ENCODE peak calls at places on chromosomes 7 and 10, in seven cellular contexts. R is left cardiac atrium; H is stimulated activated CD4-positive, alpha-beta T cell treated with anti-CD3 and anti-CD28 coated beads, Interleukin-1b, Interleukin-23, amount 100 ng/mL, for 4 hours; D is GM10248; V is NCI-H2081; O is CD4-positive, alpha-beta T cell; W is T-cell. E is an unnamed sample.

GRCh38 chr10:68561804-68562649 is 1.9 kb downstream of the TET1 start:
- DNase-seq in O (no peak), R (no peak), V (no peak), W (no peak), D (no peak), H (no peak), E (no peak)

GRCh38 chr10:86779267-86780017 is 23.0 kb downstream of the BMPR1A start:
- DNase-seq in V (no peak), W (no peak), R (no peak), O (no peak), D (no peak), H (no peak), E (no peak)

GRCh38 chr7:46583606-46584005 is 662.5 kb upstream of the IGFBP3 start:
- DNase-seq in D (no peak), O (no peak), H (no peak), W (no peak), V (no peak), R (no peak), E (no peak)

GRCh38 chr7:124992881-124993562 is 63.4 kb upstream of the POT1 start:
- DNase-seq in W (no peak), O (no peak), H (no peak), R (no peak), V (no peak), D (no peak), E (peak)

GRCh38 chr10:88849224-88849623 is 2.4 kb downstream of the ANKRD22 start:
- DNase-seq in W (no peak), R (no peak), V (no peak), O (no peak), D (no peak), H (no peak), E (no peak)

GRCh38 chr7:47253650-47254080 is 328.2 kb downstream of the TNS3 start:
- DNase-seq in D (peak), V (no peak), R (peak), O (no peak), H (no peak), W (no peak), E (peak)

GRCh38 chr7:121301441-121302213 is 27.2 kb upstream of the WNT16 start:
- DNase-seq in D (no peak), V (no peak), R (no peak), H (no peak), O (no peak), W (no peak), E (no peak)

GRCh38 chr7:111198255-111198654 is 107.3 kb downstream of the LRRN3 start:
- DNase-seq in O (no peak), D (no peak), H (no peak), R (no peak), V (no peak), W (no peak), E (peak)

GRCh38 chr7:22718200-22718711 is 8.7 kb upstream of the IL6 start:
- DNase-seq in V (no peak), O (no peak), D (no peak), H (no peak), W (no peak), R (no peak), E (no peak)

GRCh38 chr7:131329176-131329570 is 1.5 kb downstream of the MKLN1 start:
- DNase-seq in D (no peak), R (no peak), H (no peak), W (no peak), V (no peak), O (no peak), E (no peak)

GRCh38 chr10:43299579-43299978 is 32.7 kb upstream of the RASGEF1A start:
- DNase-seq in R (no peak), W (no peak), O (peak), H (peak), V (no peak), D (no peak), E (no peak)

GRCh38 chr10:112711366-112711765 is 238.7 kb upstream of the TCF7L2 start:
- DNase-seq in R (no peak), D (no peak), O (no peak), H (no peak), W (no peak), V (no peak), E (no peak)

GRCh38 chr10:7551891-7552731 is 114.7 kb downstream of the ITIH5 start:
- DNase-seq in W (no peak), O (no peak), V (no peak), H (no peak), R (no peak), D (no peak), E (no peak)

GRCh38 chr10:42973870-42974692 is 102.8 kb upstream of the RET start:
- DNase-seq in O (no peak), D (no peak), R (no peak), W (no peak), H (no peak), V (no peak), E (no peak)

GRCh38 chr7:157494506-157495176 is 157.8 kb downstream of the DNAJB6 start:
- DNase-seq in D (no peak), V (no peak), R (no peak), O (no peak), H (no peak), W (no peak), E (no peak)

GRCh38 chr7:38215734-38216670 is 38.0 kb downstream of the STARD3NL start:
- DNase-seq in D (peak), V (peak), W (peak), O (peak), H (peak), R (peak), E (peak)

GRCh38 chr7:140079121-140079536 is 16.4 kb upstream of the PARP12 start:
- DNase-seq in D (no peak), O (no peak), H (no peak), W (no peak), V (no peak), R (no peak), E (no peak)

GRCh38 chr7:49995681-49996080 is 97.4 kb downstream of the ZPBP start:
- DNase-seq in R (no peak), W (no peak), V (no peak), D (no peak), H (no peak), O (no peak), E (no peak)

GRCh38 chr7:107597953-107598352 is 17.9 kb downstream of the BCAP29 start:
- DNase-seq in D (no peak), W (no peak), H (no peak), R (no peak), O (no peak), V (no peak), E (no peak)

GRCh38 chr7:94297397-94297838 is 97.3 kb upstream of the COL1A2 start:
- DNase-seq in H (no peak), V (no peak), O (no peak), W (no peak), R (peak), D (no peak), E (no peak)

GRCh38 chr10:77737608-77738007 is 100.0 kb upstream of the KCNMA1 start:
- DNase-seq in V (no peak), W (no peak), H (no peak), R (no peak), D (no peak), O (no peak), E (no peak)

GRCh38 chr7:37643876-37644275 is 39.7 kb upstream of the GPR141 start:
- DNase-seq in D (no peak), R (no peak), W (no peak), O (no peak), H (no peak), V (peak), E (no peak)

GRCh38 chr7:114554781-114555537 is 140.3 kb downstream of the FOXP2 start:
- DNase-seq in H (no peak), V (no peak), W (no peak), R (no peak), O (no peak), D (peak), E (peak)

GRCh38 chr10:4845766-4846165 is 19.8 kb downstream of the AKR1E2 start:
- DNase-seq in D (no peak), H (no peak), O (no peak), R (no peak), W (no peak), V (no peak), E (no peak)

GRCh38 chr7:143318661-143319060 is 2.8 kb downstream of the CLCN1 start:
- DNase-seq in H (no peak), O (no peak), W (no peak), V (no peak), D (no peak), R (peak), E (no peak)

GRCh38 chr7:17304926-17305325 is 6.5 kb downstream of the AHR start:
- DNase-seq in O (peak), H (peak), D (no peak), V (no peak), R (no peak), W (no peak), E (peak)

GRCh38 chr10:85643839-85644525 is 722.6 kb downstream of the GRID1 start:
- DNase-seq in R (no peak), V (no peak), D (no peak), W (no peak), H (no peak), O (no peak), E (no peak)

E was measured in COLO829.